ENCODE peak calls at places on chromosomes 7 and 10, in ten cellular contexts. C, Y, T, B, N, D, R, O, S and P are unnamed samples.
A peak's percentile ranks its signal among the peaks of the same experiment; 100 is the strongest.

GRCh38 chr10:114680557-114681117 is 22.6 kb upstream of the ABLIM1 start:
- DNase-seq in C (no peak), Y (no peak), T (no peak), B (no peak), N (no peak), D (no peak), R (no peak), O (no peak), S (no peak), P (no peak)

GRCh38 chr7:26190417-26190869 is 10.1 kb downstream of the HNRNPA2B1 start:
- DNase-seq in C (no peak), Y (no peak), T (no peak), B (no peak), N (no peak), D (no peak), R (no peak), O (no peak), S (no peak), P (no peak)

GRCh38 chr10:35633006-35633980 is 8.8 kb downstream of the FZD8 start:
- DNase-seq in C (no peak), Y (no peak), T (no peak), B (no peak), N (no peak), D (no peak), R (no peak), O (no peak), S (no peak), P (no peak)

GRCh38 chr7:71521506-71521905 is 389.6 kb downstream of the GALNT17 start:
- DNase-seq in C (no peak), Y (no peak), T (no peak), B (no peak), N (no peak), D (no peak), R (no peak), O (no peak), S (no peak), P (no peak)

GRCh38 chr10:96700477-96701099 is 19.7 kb downstream of the PIK3AP1 start:
- DNase-seq in C (no peak), Y (peak; percentile 24), T (peak; percentile 52), B (no peak), N (no peak), D (no peak), R (no peak), O (no peak), S (no peak), P (no peak)

GRCh38 chr7:98956937-98957336 is 78.6 kb downstream of the TRRAP start:
- DNase-seq in C (no peak), Y (no peak), T (no peak), B (no peak), N (no peak), D (no peak), R (no peak), O (no peak), S (no peak), P (no peak)

GRCh38 chr7:22726345-22726848 is 603 bp upstream of the IL6 start:
- DNase-seq in C (peak; percentile 85), Y (no peak), T (peak; percentile 66), B (peak; percentile 54), N (no peak), D (peak; percentile 79), R (peak; percentile 81), O (peak; percentile 51), S (peak; percentile 23), P (peak; percentile 62)

GRCh38 chr7:1403844-1404404 is 55.3 kb downstream of the MICALL2 start:
- DNase-seq in C (peak; percentile 46), Y (no peak), T (no peak), B (no peak), N (no peak), D (no peak), R (peak; percentile 58), O (no peak), S (no peak), P (no peak)

GRCh38 chr7:44791278-44792219 is 4.9 kb upstream of the PPIA start:
- DNase-seq in C (peak; percentile 37), Y (no peak), T (no peak), B (no peak), N (no peak), D (peak; percentile 25), R (no peak), O (no peak), S (no peak), P (peak; percentile 55)

GRCh38 chr10:34864156-34865075 is 49.3 kb upstream of the PARD3 start:
- DNase-seq in C (no peak), Y (no peak), T (no peak), B (no peak), N (no peak), D (no peak), R (no peak), O (no peak), S (no peak), P (no peak)

GRCh38 chr10:33661580-33662269 is 327.3 kb upstream of the NRP1 start:
- DNase-seq in C (peak; percentile 16), Y (no peak), T (peak; percentile 83), B (peak; percentile 49), N (no peak), D (peak; percentile 73), R (peak; percentile 9), O (peak; percentile 61), S (peak; percentile 84), P (no peak)

GRCh38 chr7:155918720-155919399 is 106.6 kb upstream of the SHH start:
- DNase-seq in C (peak; percentile 99), Y (no peak), T (no peak), B (peak; percentile 42), N (peak; percentile 96), D (peak; percentile 99), R (peak; percentile 84), O (peak; percentile 41), S (no peak), P (peak; percentile 85)

GRCh38 chr7:155917836-155918385 is 105.6 kb upstream of the SHH start:
- DNase-seq in C (no peak), Y (no peak), T (no peak), B (no peak), N (no peak), D (no peak), R (no peak), O (no peak), S (no peak), P (no peak)

GRCh38 chr7:155920068-155920461 is 107.8 kb upstream of the SHH start:
- DNase-seq in C (no peak), Y (no peak), T (no peak), B (no peak), N (no peak), D (no peak), R (no peak), O (no peak), S (no peak), P (no peak)

GRCh38 chr7:155921086-155921803 is 109.0 kb upstream of the SHH start:
- DNase-seq in C (no peak), Y (no peak), T (no peak), B (no peak), N (no peak), D (no peak), R (no peak), O (no peak), S (no peak), P (no peak)

GRCh38 chr7:155919400-155920067 is 107.3 kb upstream of the SHH start:
- DNase-seq in C (no peak), Y (no peak), T (no peak), B (no peak), N (no peak), D (no peak), R (no peak), O (no peak), S (no peak), P (no peak)
- H3K27ac ChIP-seq in C (peak overlapping the region; percentile 31), Y (no peak overlapping the region), T (no peak overlapping the region), B (no peak overlapping the region), N (peak overlapping the region; percentile 70), D (peak overlapping the region; percentile 67), R (peak overlapping the region; percentile 65), O (no peak overlapping the region), S (no peak overlapping the region), P (peak overlapping the region; percentile 77)

DNA sequence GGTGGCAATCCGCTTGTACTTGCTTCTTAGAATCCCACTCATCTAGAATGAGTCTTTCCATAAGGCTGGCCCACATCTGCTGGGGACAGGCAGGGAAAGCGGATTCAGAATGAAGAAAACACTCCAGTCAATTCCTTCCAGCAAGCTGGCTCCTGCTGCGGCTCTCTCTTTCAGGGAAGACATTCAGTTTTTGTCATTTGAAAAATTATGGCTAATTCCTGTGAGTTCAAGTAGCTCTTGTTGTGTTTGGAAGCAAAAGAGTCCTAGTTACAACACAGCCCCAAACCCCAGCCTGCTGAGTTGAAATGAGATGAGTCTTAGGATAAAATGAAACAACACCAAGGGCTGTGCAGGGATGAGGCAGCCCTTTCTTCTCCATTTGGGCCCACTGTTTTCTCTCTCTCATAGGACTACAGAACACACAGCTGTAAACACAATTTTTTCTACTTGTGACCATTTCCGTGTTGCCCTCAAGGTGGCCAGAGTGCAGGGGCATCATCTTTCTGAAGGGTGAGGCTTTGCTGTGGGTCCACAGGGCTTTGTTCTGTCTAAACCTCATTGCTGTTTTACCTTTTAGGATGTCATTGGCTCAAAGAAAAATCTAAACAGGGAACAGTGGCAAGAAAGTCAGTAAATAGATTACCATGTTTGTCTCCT is 90.8 kb upstream of the EEPD1 start:
- DNase-seq in C (no peak), Y (no peak), T (no peak), B (no peak), N (no peak), D (no peak), R (no peak), O (no peak), S (no peak), P (no peak)
- TF ChIP-seq CTCF in C (peak; percentile 6), Y (no peak), T (no peak), B (no peak), N (no peak), D (no peak), R (no peak), O (no peak), S (no peak), P (peak; percentile 14)

GRCh38 chr7:101575731-101576130 is 53.4 kb downstream of the MYL10 start:
- DNase-seq in C (no peak), Y (no peak), T (no peak), B (no peak), N (no peak), D (no peak), R (no peak), O (no peak), S (no peak), P (no peak)
- H3K4me3 ChIP-seq in C (no peak overlapping the region), Y (no peak overlapping the region), T (no peak overlapping the region), B (no peak overlapping the region), N (no peak overlapping the region), D (no peak overlapping the region), R (no peak overlapping the region), O (no peak overlapping the region), S (no peak overlapping the region), P (no peak overlapping the region)

DNA sequence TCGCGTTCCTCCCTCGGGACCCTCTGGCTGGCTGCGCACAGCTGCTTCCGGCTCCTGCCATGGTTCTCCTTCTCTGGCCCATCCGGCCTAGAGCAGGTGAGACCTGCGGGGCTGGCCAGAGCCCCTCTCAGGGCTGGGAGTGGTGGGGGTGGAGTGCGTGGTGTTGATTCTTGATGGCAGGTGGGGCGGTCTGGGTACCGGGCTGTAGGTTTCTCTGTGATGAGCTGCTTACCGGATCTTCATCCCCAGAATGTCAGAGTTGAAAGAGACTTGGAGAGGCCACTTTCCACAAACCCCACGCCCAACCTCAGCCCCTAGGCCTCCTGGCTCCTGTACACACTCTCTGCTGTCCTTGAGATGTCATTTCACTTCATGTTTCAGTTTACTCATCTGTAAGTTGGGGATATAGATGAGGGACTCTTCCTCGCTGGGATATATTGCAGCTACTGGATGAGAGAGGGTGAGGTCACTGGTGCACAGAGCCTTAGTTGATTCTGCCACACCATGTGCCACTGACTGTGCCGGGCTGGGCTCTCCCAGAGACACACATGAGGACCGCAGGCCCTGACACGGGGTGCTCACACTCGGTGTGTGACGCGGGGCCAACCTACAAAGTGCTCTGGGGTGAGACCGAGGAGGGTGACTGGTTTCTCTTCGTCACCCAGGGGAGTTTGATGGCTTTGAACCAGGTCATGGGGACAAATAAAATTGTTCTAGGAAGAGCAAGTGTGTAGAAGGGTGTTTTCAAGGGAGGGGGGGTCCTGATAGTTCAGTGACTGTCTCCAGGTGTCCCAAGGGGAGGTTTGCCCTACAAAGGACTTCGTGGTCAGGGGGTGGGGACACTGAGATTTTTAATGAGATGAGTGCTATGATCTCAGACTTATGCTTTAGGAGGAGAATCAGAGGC is 29.5 kb downstream of the ZNF775 start:
- DNase-seq in C (no peak), Y (peak; percentile 37), T (no peak), B (no peak), N (no peak), D (no peak), R (peak; percentile 6), O (no peak), S (no peak), P (no peak)
- H3K27ac ChIP-seq in C (no peak overlapping the region), Y (no peak overlapping the region), T (no peak overlapping the region), B (no peak overlapping the region), N (no peak overlapping the region), D (no peak overlapping the region), R (no peak overlapping the region), O (no peak overlapping the region), S (no peak overlapping the region), P (no peak overlapping the region)